ENCODE peak calls at places on chromosomes 13 and 19, in four cellular contexts. One of them, this sample, is unnamed. For H3K4me1, the result is how much of the 10 kb centered on the place peaks cover.

GRCh38 chr19:11405846-11406643 is 13.1 kb downstream of the RGL3 start:
- DNase-seq in IMR-90: no peak
- DNase-seq in H1: no peak
- DNase-seq in H9: peak
- DNase-seq in this sample: peak

GRCh38 chr13:32905063-32905863 is 111.0 kb upstream of the KL start:
- DNase-seq in IMR-90: peak
- DNase-seq in H1: no peak
- DNase-seq in H9: no peak
- DNase-seq in this sample: peak

GRCh38 chr13:44191504-44192171 is 182.0 kb upstream of the SERP2 start:
- DNase-seq in IMR-90: peak
- DNase-seq in H1: no peak
- DNase-seq in H9: peak
- DNase-seq in this sample: peak

GRCh38 chr19:16403151-16403977 is 68.4 kb downstream of the EPS15L1 start:
- DNase-seq in IMR-90: no peak
- DNase-seq in H1: no peak
- DNase-seq in H9: no peak
- DNase-seq in this sample: no peak

GRCh38 chr13:40232321-40232720 is 434.1 kb downstream of the FOXO1 start:
- DNase-seq in IMR-90: no peak
- DNase-seq in H1: no peak
- DNase-seq in H9: no peak
- DNase-seq in this sample: peak

GRCh38 chr19:18500820-18501219 is 21.1 kb downstream of the ELL start:
- DNase-seq in IMR-90: no peak
- DNase-seq in H1: no peak
- DNase-seq in H9: no peak
- DNase-seq in this sample: no peak

GRCh38 chr13:80249906-80250513 is 90.9 kb downstream of the SPRY2 start:
- DNase-seq in IMR-90: no peak
- DNase-seq in H1: no peak
- DNase-seq in H9: no peak
- DNase-seq in this sample: no peak

GRCh38 chr13:40060318-40061007 is 405.0 kb downstream of the COG6 start:
- DNase-seq in IMR-90: no peak
- DNase-seq in H1: no peak
- DNase-seq in H9: no peak
- DNase-seq in this sample: no peak

GRCh38 chr13:32600891-32601290 is 14.6 kb downstream of the PDS5B start:
- DNase-seq in IMR-90: no peak
- DNase-seq in H1: no peak
- DNase-seq in H9: no peak
- DNase-seq in this sample: no peak

GRCh38 chr13:36548129-36548528 is 115.8 kb downstream of the CCNA1 start:
- DNase-seq in IMR-90: no peak
- DNase-seq in H1: no peak
- DNase-seq in H9: no peak
- DNase-seq in this sample: no peak

GRCh38 chr19:11530432-11530831 is 1.5 kb upstream of the ECSIT start:
- DNase-seq in IMR-90: peak
- DNase-seq in H1: peak
- DNase-seq in H9: peak
- DNase-seq in this sample: peak

GRCh38 chr13:98358933-98359332 is 181.9 kb upstream of the RNF113B start:
- DNase-seq in IMR-90: no peak
- DNase-seq in H1: no peak
- DNase-seq in H9: no peak
- DNase-seq in this sample: no peak

GRCh38 chr19:8361921-8362793 is 1.8 kb upstream of the ANGPTL4 start:
- DNase-seq in IMR-90: peak
- DNase-seq in H1: no peak
- DNase-seq in H9: no peak
- DNase-seq in this sample: no peak

GRCh38 chr13:74101436-74101835 is 32.8 kb downstream of the KLF12 start:
- DNase-seq in IMR-90: no peak
- DNase-seq in H1: no peak
- DNase-seq in H9: no peak
- DNase-seq in this sample: no peak

GRCh38 chr19:11191273-11191755 is 6.0 kb downstream of the KANK2 start:
- DNase-seq in IMR-90: peak
- DNase-seq in H1: no peak
- DNase-seq in H9: no peak
- DNase-seq in this sample: peak

GRCh38 chr13:63629591-63629990 is 2213.9 kb upstream of the PCDH20 start:
- DNase-seq in IMR-90: no peak
- DNase-seq in H1: no peak
- DNase-seq in H9: no peak
- DNase-seq in this sample: no peak

GRCh38 chr19:54114340-54114826 is 1.1 kb downstream of the TFPT start:
- DNase-seq in IMR-90: peak
- DNase-seq in H1: no peak
- DNase-seq in H9: no peak
- DNase-seq in this sample: no peak

GRCh38 chr13:97395437-97396136 is 38.4 kb upstream of the RAP2A start:
- DNase-seq in IMR-90: peak
- DNase-seq in H1: no peak
- DNase-seq in H9: no peak
- DNase-seq in this sample: no peak

GRCh38 chr19:35903550-35904179 is 1.3 kb downstream of the HCST start:
- DNase-seq in IMR-90: peak
- DNase-seq in H1: peak
- DNase-seq in H9: peak
- DNase-seq in this sample: peak

GRCh38 chr19:4181053-4181508 is 1.3 kb downstream of the SIRT6 start:
- DNase-seq in IMR-90: no peak
- DNase-seq in H1: no peak
- DNase-seq in H9: no peak
- DNase-seq in this sample: no peak

GRCh38 chr19:36604656-36605100 is 435 bp upstream of the ZNF382 start:
- DNase-seq in IMR-90: peak
- DNase-seq in H1: no peak
- DNase-seq in H9: peak
- DNase-seq in this sample: peak

GRCh38 chr13:43935878-43936277 is 56.2 kb downstream of the LACC1 start:
- DNase-seq in IMR-90: no peak
- DNase-seq in H1: no peak
- DNase-seq in H9: no peak
- DNase-seq in this sample: no peak

GRCh38 chr19:29576761-29577661 is 29.1 kb upstream of the POP4 start:
- DNase-seq in IMR-90: peak
- DNase-seq in H1: no peak
- DNase-seq in H9: peak
- DNase-seq in this sample: no peak

GRCh38 chr19:18306903-18307681 is 15.8 kb downstream of the LSM4 start:
- DNase-seq in IMR-90: no peak
- DNase-seq in H1: no peak
- DNase-seq in H9: no peak
- DNase-seq in this sample: no peak

GRCh38 chr19:2055871-2056809 is 5.1 kb upstream of the MKNK2 start:
- DNase-seq in IMR-90: peak
- DNase-seq in H1: no peak
- DNase-seq in H9: no peak
- DNase-seq in this sample: peak

GRCh38 chr19:45473366-45474190 is 5.8 kb downstream of the FOSB start:
- DNase-seq in IMR-90: no peak
- DNase-seq in H1: no peak
- DNase-seq in H9: no peak
- DNase-seq in this sample: peak

GRCh38 chr13:59982631-59983382 is 180.9 kb downstream of the DIAPH3 start:
- DNase-seq in IMR-90: peak
- DNase-seq in H1: no peak
- DNase-seq in H9: no peak
- DNase-seq in this sample: no peak

GRCh38 chr19:49431330-49431749 is 6.2 kb downstream of the GFY start:
- DNase-seq in IMR-90: no peak
- DNase-seq in H1: no peak
- DNase-seq in H9: no peak
- DNase-seq in this sample: no peak

GRCh38 chr19:49333426-49334288 is 1.5 kb upstream of the CD37 start:
- DNase-seq in IMR-90: peak
- DNase-seq in H1: no peak
- DNase-seq in H9: peak
- DNase-seq in this sample: no peak

GRCh38 chr13:86608739-86609138 is 809.5 kb upstream of the SLITRK6 start:
- DNase-seq in IMR-90: no peak
- DNase-seq in H1: no peak
- DNase-seq in H9: no peak
- DNase-seq in this sample: no peak

GRCh38 chr13:75486146-75486545 is 4.2 kb upstream of the TBC1D4 start:
- DNase-seq in IMR-90: no peak
- DNase-seq in H1: no peak
- DNase-seq in H9: peak
- DNase-seq in this sample: peak

GRCh38 chr13:77545626-77546412 is 10.3 kb downstream of the SCEL start:
- DNase-seq in IMR-90: no peak
- DNase-seq in H1: no peak
- DNase-seq in H9: no peak
- DNase-seq in this sample: no peak

GRCh38 chr13:38960175-38960574 is 30.5 kb downstream of the STOML3 start:
- DNase-seq in IMR-90: no peak
- DNase-seq in H1: no peak
- DNase-seq in H9: no peak
- DNase-seq in this sample: no peak

GRCh38 chr13:97321101-97321500 is 99.0 kb downstream of the MBNL2 start:
- DNase-seq in IMR-90: no peak
- DNase-seq in H1: no peak
- DNase-seq in H9: no peak
- DNase-seq in this sample: no peak

GRCh38 chr19:49570997-49571676 is 9.2 kb downstream of the NOSIP start:
- DNase-seq in IMR-90: no peak
- DNase-seq in H1: no peak
- DNase-seq in H9: peak
- DNase-seq in this sample: peak

GRCh38 chr13:113411216-113412023 is 41.9 kb downstream of the ADPRHL1 start:
- DNase-seq in IMR-90: peak
- DNase-seq in H1: no peak
- DNase-seq in H9: no peak
- DNase-seq in this sample: no peak

GRCh38 chr13:112143753-112144615 is 77.0 kb downstream of the SOX1 start:
- DNase-seq in IMR-90: no peak
- DNase-seq in H1: no peak
- DNase-seq in H9: no peak
- DNase-seq in this sample: no peak

GRCh38 chr13:112140366-112140765 is 73.4 kb downstream of the SOX1 start:
- DNase-seq in IMR-90: no peak
- DNase-seq in H1: no peak
- DNase-seq in H9: no peak
- DNase-seq in this sample: no peak

GRCh38 chr13:112141643-112142400 is 74.9 kb downstream of the SOX1 start:
- DNase-seq in IMR-90: no peak
- DNase-seq in H1: no peak
- DNase-seq in H9: no peak
- DNase-seq in this sample: no peak

GRCh38 chr13:112143046-112143752 is 76.2 kb downstream of the SOX1 start:
- DNase-seq in IMR-90: no peak
- DNase-seq in H1: no peak
- DNase-seq in H9: no peak
- DNase-seq in this sample: no peak

GRCh38 chr13:112142401-112142930 is 75.5 kb downstream of the SOX1 start:
- DNase-seq in IMR-90: no peak
- DNase-seq in H1: no peak
- DNase-seq in H9: no peak
- DNase-seq in this sample: no peak
- H3K4me1 ChIP-seq in IMR-90: under half
- H3K4me1 ChIP-seq in H1: under half
- H3K4me1 ChIP-seq in H9: under half
- H3K4me1 ChIP-seq in this sample: under half

DNA sequence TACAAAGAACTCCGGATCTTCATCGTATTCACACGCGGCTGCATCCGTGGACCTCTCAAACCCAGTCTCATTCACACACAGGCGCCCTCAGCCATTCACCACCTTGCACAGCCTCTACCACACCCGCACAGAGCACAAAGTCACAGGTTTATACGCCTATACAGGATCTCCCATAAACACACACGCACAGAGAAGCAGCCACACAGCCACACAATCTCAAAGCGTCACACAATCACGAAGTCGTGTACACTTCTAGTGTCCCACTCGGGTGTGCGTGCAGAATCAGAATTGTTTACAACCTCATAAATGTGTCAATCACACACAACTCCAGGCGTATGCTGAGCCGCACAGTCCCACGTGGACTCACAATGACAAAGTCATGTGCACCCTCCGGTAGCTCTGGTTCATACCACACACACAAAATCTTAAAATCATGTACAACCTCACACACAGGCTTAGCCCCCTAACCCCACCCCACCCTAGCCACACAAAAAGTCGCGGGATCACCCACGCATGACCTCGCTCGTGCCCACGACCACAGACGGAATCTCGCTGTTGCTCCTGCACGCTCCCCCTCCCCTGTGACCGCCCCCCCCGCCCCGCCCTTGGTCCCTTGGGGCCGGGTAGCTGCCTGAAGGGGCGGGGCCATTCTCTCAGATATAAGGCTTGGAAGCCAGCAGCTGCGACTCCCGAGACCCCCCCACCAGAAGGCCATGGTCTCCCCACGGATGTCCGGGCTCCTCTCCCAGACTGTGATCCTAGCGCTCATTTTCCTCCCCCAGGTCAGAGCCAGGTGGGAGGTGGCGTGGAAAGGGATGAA is at the start of gene DLL3:
- DNase-seq in IMR-90: peak
- DNase-seq in H1: no peak
- DNase-seq in H9: peak
- DNase-seq in this sample: peak
- H3K18ac ChIP-seq in IMR-90: no peak
- H3K18ac ChIP-seq in H1: peak
- H3K18ac ChIP-seq in H9: no peak
- H3K18ac ChIP-seq in this sample: peak

GRCh38 chr19:51733742-51734522 is 10.1 kb upstream of the HAS1 start:
- DNase-seq in IMR-90: no peak
- DNase-seq in H1: no peak
- DNase-seq in H9: no peak
- DNase-seq in this sample: peak
- H3K56ac ChIP-seq in IMR-90: no peak
- H3K56ac ChIP-seq in H1: no peak
- H3K56ac ChIP-seq in H9: no peak
- H3K56ac ChIP-seq in this sample: no peak

DNA sequence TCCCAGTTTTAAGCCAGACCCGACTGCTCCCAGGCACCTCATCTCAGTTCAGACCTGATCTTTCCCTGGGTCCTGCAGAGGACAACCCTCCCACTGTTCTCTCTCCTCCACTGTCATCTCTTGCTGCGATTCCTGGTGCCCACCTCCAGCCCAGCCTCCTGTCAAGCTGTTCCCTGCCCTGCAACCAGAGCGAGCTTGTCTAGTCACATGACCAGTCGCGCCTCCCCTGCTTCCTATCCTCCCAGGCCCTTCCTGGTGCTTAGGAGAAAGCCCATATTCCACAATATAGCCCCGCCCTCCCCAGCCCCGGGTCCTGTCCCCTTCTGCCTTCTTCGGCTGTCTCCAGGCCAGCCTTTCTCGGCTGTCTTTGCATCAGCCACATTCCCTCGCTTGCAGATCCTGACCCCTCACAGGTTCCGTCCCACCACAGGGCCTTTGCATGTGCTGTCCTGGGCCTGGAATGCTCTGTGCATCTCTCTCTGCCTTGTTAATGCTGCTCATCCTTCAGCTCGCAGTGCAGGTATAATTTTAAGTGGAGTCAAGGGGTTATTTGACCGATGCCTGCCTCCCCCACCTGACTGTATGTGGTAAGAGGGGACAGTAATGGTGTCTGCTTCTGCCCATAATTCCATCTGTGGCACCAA is 88.8 kb downstream of the IER2 start:
- DNase-seq in IMR-90: no peak
- DNase-seq in H1: no peak
- DNase-seq in H9: no peak
- DNase-seq in this sample: peak
- H3K4me1 ChIP-seq in IMR-90: under half
- H3K4me1 ChIP-seq in H1: under half
- H3K4me1 ChIP-seq in H9: under half
- H3K4me1 ChIP-seq in this sample: under half

This sample was measured in mesendoderm.